ENCODE peak calls at places on chromosomes 5 and 9, in five cellular contexts. Q is HFF-Myc, B is lung, G is transverse colon, N is AG04450. I is an unnamed sample.

GRCh38 chr5:134114886-134115805 is 665 bp downstream of the TCF7 start:
- DNase-seq in Q (no peak), B (peak; percentile 35), G (peak; percentile 40), N (no peak), I (peak; percentile 51)

GRCh38 chr9:83583151-83584014 is 39.6 kb upstream of the IDNK start:
- DNase-seq in Q (peak; percentile 35), B (peak; percentile 45), G (peak; percentile 27), N (peak; percentile 6), I (peak; percentile 66)

GRCh38 chr9:75709698-75710097 is 180.8 kb upstream of the PCSK5 start:
- DNase-seq in Q (no peak), B (no peak), G (no peak), N (no peak), I (no peak)

GRCh38 chr5:23352437-23352836 is 155.0 kb upstream of the PRDM9 start:
- DNase-seq in Q (no peak), B (no peak), G (no peak), N (no peak), I (no peak)

GRCh38 chr5:125700380-125700856 is 722.8 kb upstream of the GRAMD2B start:
- DNase-seq in Q (no peak), B (no peak), G (peak; percentile 30), N (no peak), I (peak; percentile 34)

GRCh38 chr9:120267929-120268328 is 312.0 kb downstream of the CDK5RAP2 start:
- DNase-seq in Q (no peak), B (no peak), G (no peak), N (no peak), I (no peak)

GRCh38 chr5:16934123-16934522 is 2.0 kb downstream of the MYO10 start:
- DNase-seq in Q (no peak), B (peak; percentile 68), G (peak; percentile 79), N (peak; percentile 38), I (peak; percentile 85)

GRCh38 chr5:88957000-88957399 is 74.0 kb upstream of the MEF2C start:
- DNase-seq in Q (no peak), B (no peak), G (no peak), N (no peak), I (no peak)

GRCh38 chr9:120544441-120544840 is 35.5 kb downstream of the CDK5RAP2 start:
- DNase-seq in Q (no peak), B (no peak), G (no peak), N (no peak), I (no peak)

GRCh38 chr9:124593080-124594058 is 86.2 kb upstream of the NR5A1 start:
- DNase-seq in Q (peak; percentile 41), B (no peak), G (no peak), N (no peak), I (no peak)

GRCh38 chr5:97131139-97131710 is 11.2 kb downstream of the LIX1 start:
- DNase-seq in Q (no peak), B (no peak), G (no peak), N (no peak), I (no peak)

GRCh38 chr5:71830626-71831539 is 111.8 kb downstream of the CARTPT start:
- DNase-seq in Q (peak; percentile 42), B (peak; percentile 51), G (peak; percentile 37), N (peak; percentile 43), I (peak; percentile 51)

GRCh38 chr5:1748845-1749244 is 50.8 kb downstream of the MRPL36 start:
- DNase-seq in Q (no peak), B (no peak), G (no peak), N (no peak), I (no peak)

GRCh38 chr5:132506094-132506692 is 15.6 kb upstream of the IRF1 start:
- DNase-seq in Q (peak; percentile 85), B (peak; percentile 27), G (peak; percentile 57), N (peak; percentile 96), I (peak; percentile 48)

GRCh38 chr5:14035859-14036440 is 91.5 kb upstream of the DNAH5 start:
- DNase-seq in Q (peak; percentile 99), B (peak; percentile 52), G (peak; percentile 12), N (peak; percentile 99), I (peak; percentile 85)

GRCh38 chr5:114830114-114830513 is 339.6 kb downstream of the TRIM36 start:
- DNase-seq in Q (no peak), B (no peak), G (no peak), N (no peak), I (no peak)

GRCh38 chr5:32710859-32711692 is at the start of gene NPR3:
- DNase-seq in Q (no peak), B (no peak), G (peak; percentile 8), N (no peak), I (no peak)

GRCh38 chr9:99678550-99678949 is 143.1 kb upstream of the NR4A3 start:
- DNase-seq in Q (no peak), B (no peak), G (no peak), N (no peak), I (no peak)

GRCh38 chr5:137481596-137481995 is 17.5 kb downstream of the SPOCK1 start:
- DNase-seq in Q (no peak), B (no peak), G (no peak), N (no peak), I (peak; percentile 30)

GRCh38 chr5:149166128-149166527 is 24.8 kb downstream of the ABLIM3 start:
- DNase-seq in Q (no peak), B (no peak), G (no peak), N (no peak), I (no peak)

GRCh38 chr5:154058055-154059038 is 19.6 kb downstream of the MFAP3 start:
- DNase-seq in Q (no peak), B (no peak), G (peak; percentile 26), N (no peak), I (peak; percentile 81)

GRCh38 chr9:80954521-80954920 is 734.8 kb downstream of the TLE1 start:
- DNase-seq in Q (no peak), B (no peak), G (no peak), N (no peak), I (no peak)

GRCh38 chr5:177314376-177315342 is 3.0 kb upstream of the MXD3 start:
- DNase-seq in Q (no peak), B (no peak), G (no peak), N (no peak), I (no peak)

GRCh38 chr5:163623524-163623923 is 118.1 kb downstream of the MAT2B start:
- DNase-seq in Q (no peak), B (no peak), G (no peak), N (no peak), I (no peak)

GRCh38 chr5:1325870-1326546 is 18.9 kb downstream of the CLPTM1L start:
- DNase-seq in Q (no peak), B (no peak), G (no peak), N (no peak), I (no peak)

GRCh38 chr5:179301796-179302195 is 43.5 kb downstream of the ADAMTS2 start:
- DNase-seq in Q (no peak), B (no peak), G (no peak), N (no peak), I (no peak)

GRCh38 chr5:20974423-20974822 is 986.4 kb upstream of the CDH18 start:
- DNase-seq in Q (no peak), B (no peak), G (no peak), N (no peak), I (no peak)

DNA sequence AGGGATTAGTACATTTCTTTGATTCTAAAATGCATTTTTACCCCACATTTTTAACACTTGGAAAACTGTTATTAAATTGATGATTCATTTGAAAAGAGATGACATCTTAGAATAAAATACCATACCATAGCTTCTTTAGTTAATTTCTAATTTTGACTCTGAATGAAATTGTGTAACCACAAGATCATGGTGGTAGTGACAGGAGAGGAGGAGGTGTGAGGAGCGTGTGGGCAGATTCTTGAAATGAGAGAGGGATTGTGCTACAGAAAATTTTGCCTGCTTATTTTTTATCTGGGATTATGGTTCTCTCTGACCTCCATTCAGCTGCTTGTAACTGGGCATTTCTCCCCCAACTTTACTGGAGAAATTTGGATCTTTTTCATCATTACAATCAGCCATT is 173.3 kb upstream of the CLINT1 start:
- DNase-seq in Q (no peak), B (no peak), G (no peak), N (no peak), I (no peak)
- TF ChIP-seq CTCF in Q (no peak), B (no peak), G (no peak), N (no peak), I (no peak)

GRCh38 chr9:133421615-133422542 is at the start of gene ADAMTS13:
- DNase-seq in Q (no peak), B (no peak), G (no peak), N (no peak), I (no peak)
- TF ChIP-seq CTCF in Q (peak; percentile 33), B (no peak), G (no peak), N (peak; percentile 35), I (no peak)

DNA sequence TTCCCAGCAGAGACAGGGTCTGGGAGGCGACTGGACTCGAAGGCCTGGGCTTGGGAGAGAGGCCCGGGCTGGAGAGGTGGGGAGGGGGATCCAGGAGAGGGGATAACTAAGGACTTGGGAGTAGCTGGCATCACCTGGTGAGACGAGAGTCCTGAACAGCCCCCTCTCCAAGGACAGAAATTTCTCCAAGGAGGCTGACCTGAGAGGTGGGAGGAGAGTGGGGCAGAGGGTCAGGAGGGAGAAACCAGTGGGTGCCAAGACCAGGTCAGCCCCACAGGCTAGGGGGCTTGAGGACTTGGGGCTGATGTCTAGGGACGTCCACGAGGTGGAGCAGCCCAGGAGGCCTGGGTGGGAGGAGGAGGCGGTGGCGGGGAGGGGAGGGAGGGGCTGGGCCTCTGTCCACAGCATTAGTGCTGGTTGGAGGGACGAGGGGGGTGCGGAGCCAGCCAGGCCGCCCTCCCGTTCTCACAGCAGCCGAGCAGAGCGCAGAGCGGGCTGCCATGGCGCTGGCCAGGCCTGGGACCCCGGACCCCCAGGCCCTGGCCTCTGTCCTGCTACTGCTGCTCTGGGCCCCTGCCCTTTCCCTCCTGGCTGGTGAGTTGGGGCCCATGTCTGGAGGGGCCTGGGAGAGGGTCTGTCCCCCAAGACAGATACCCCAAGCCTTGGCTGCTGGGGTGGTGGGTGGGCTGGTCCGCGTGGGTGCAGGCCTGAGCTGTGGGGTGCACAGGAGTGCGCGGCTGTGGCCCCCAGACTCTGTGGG is at the start of gene CRB2:
- DNase-seq in Q (no peak), B (no peak), G (no peak), N (no peak), I (no peak)
- TF ChIP-seq CTCF in Q (no peak), B (no peak), G (no peak), N (no peak), I (no peak)

GRCh38 chr5:139395844-139396640 is 1.1 kb upstream of the PROB1 start:
- DNase-seq in Q (no peak), B (no peak), G (no peak), N (no peak), I (no peak)

GRCh38 chr5:139393497-139394122 is 1.3 kb downstream of the PROB1 start:
- DNase-seq in Q (no peak), B (no peak), G (no peak), N (no peak), I (no peak)

GRCh38 chr5:139392678-139393496 is 2.0 kb downstream of the PROB1 start:
- DNase-seq in Q (no peak), B (peak; percentile 53), G (peak; percentile 89), N (no peak), I (peak; percentile 93)

GRCh38 chr5:139394654-139395566 is at the start of gene PROB1:
- DNase-seq in Q (no peak), B (no peak), G (no peak), N (no peak), I (no peak)

DNA sequence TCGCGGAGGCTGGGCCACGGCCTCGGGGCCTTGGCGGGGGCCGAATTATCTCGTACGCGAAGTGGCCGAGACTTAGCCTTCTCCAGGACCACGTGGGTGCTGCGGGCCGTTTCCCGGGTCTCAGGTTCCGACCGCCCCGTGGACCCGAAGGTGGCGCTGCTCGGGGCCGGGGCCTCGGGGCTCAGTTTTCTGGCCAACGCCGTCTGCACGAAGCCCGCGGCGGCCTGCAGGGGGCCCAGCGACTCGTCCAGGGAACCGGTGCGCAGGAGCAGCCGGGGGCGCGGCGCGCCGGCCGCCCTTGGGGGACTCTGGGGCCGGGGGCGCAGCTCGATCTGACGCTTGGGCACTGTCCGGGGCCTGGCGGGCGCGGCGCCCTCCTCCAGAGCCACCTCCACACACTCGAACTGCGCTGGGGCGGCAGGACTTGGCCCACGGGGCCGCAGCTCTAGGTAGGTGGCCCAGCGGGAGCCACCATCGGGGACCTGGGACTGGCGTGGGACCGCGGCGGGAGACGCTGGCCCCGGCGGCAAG is 716 bp downstream of the PROB1 start:
- DNase-seq in Q (no peak), B (no peak), G (peak; percentile 71), N (no peak), I (no peak)
- TF ChIP-seq CTCF in Q (peak; percentile 55), B (peak; percentile 20), G (no peak), N (peak; percentile 45), I (no peak)